ENCODE peak calls at places on chromosomes 13 and 19, in four cellular contexts. One of them, this sample, is unnamed.
A peak's percentile ranks its signal among the peaks of the same experiment; 100 is the strongest.

GRCh38 chr19:3234800-3235199 is 10.3 kb downstream of the CELF5 start:
- DNase-seq in K562: peak; percentile 62
- DNase-seq in GM12878: no peak
- DNase-seq in HepG2: no peak
- DNase-seq in this sample: peak; percentile 60

GRCh38 chr13:45411631-45412030 is 6.5 kb downstream of the SLC25A30 start:
- DNase-seq in K562: no peak
- DNase-seq in GM12878: no peak
- DNase-seq in HepG2: no peak
- DNase-seq in this sample: no peak

GRCh38 chr13:37360556-37360955 is 238.0 kb downstream of the POSTN start:
- DNase-seq in K562: no peak
- DNase-seq in GM12878: no peak
- DNase-seq in HepG2: no peak
- DNase-seq in this sample: no peak

GRCh38 chr19:52094526-52094925 is 1.0 kb downstream of the ZNF841 start:
- DNase-seq in K562: no peak
- DNase-seq in GM12878: no peak
- DNase-seq in HepG2: no peak
- DNase-seq in this sample: no peak

GRCh38 chr19:1369214-1369805 is 14.4 kb upstream of the NDUFS7 start:
- DNase-seq in K562: no peak
- DNase-seq in GM12878: no peak
- DNase-seq in HepG2: no peak
- DNase-seq in this sample: no peak

GRCh38 chr19:28488006-28488405 is 724.9 kb downstream of the UQCRFS1 start:
- DNase-seq in K562: no peak
- DNase-seq in GM12878: no peak
- DNase-seq in HepG2: no peak
- DNase-seq in this sample: no peak

GRCh38 chr13:68125087-68125480 is 894.9 kb upstream of the PCDH9 start:
- DNase-seq in K562: no peak
- DNase-seq in GM12878: no peak
- DNase-seq in HepG2: no peak
- DNase-seq in this sample: no peak

GRCh38 chr13:61084983-61085382 is 330.7 kb downstream of the PCDH20 start:
- DNase-seq in K562: no peak
- DNase-seq in GM12878: no peak
- DNase-seq in HepG2: no peak
- DNase-seq in this sample: no peak

GRCh38 chr19:43362179-43362578 is 8.7 kb downstream of the CD177 start:
- DNase-seq in K562: no peak
- DNase-seq in GM12878: no peak
- DNase-seq in HepG2: no peak
- DNase-seq in this sample: no peak

GRCh38 chr13:32105653-32106313 is 74.2 kb downstream of the FRY start:
- DNase-seq in K562: no peak
- DNase-seq in GM12878: no peak
- DNase-seq in HepG2: no peak
- DNase-seq in this sample: no peak

GRCh38 chr13:35621989-35622388 is 145.5 kb upstream of the MAB21L1 start:
- DNase-seq in K562: no peak
- DNase-seq in GM12878: no peak
- DNase-seq in HepG2: no peak
- DNase-seq in this sample: no peak

GRCh38 chr19:8515317-8515716 is 1.4 kb upstream of the ZNF414 start:
- DNase-seq in K562: no peak
- DNase-seq in GM12878: no peak
- DNase-seq in HepG2: no peak
- DNase-seq in this sample: no peak

GRCh38 chr13:108816381-108816780 is 187.0 kb downstream of the MYO16 start:
- DNase-seq in K562: peak; percentile 19
- DNase-seq in GM12878: no peak
- DNase-seq in HepG2: no peak
- DNase-seq in this sample: no peak

GRCh38 chr19:56740478-56740877 is 68.9 kb upstream of the ZNF835 start:
- DNase-seq in K562: no peak
- DNase-seq in GM12878: no peak
- DNase-seq in HepG2: no peak
- DNase-seq in this sample: no peak

GRCh38 chr13:77800219-77800618 is 102.7 kb downstream of the SLAIN1 start:
- DNase-seq in K562: no peak
- DNase-seq in GM12878: no peak
- DNase-seq in HepG2: no peak
- DNase-seq in this sample: no peak

GRCh38 chr19:2428027-2428690 is 773 bp upstream of the TIMM13 start:
- DNase-seq in K562: no peak
- DNase-seq in GM12878: no peak
- DNase-seq in HepG2: no peak
- DNase-seq in this sample: no peak

GRCh38 chr13:42685762-42686560 is 95.4 kb upstream of the FAM216B start:
- DNase-seq in K562: no peak
- DNase-seq in GM12878: no peak
- DNase-seq in HepG2: no peak
- DNase-seq in this sample: no peak

GRCh38 chr13:113846639-113847318 is 17.1 kb downstream of the GAS6 start:
- DNase-seq in K562: no peak
- DNase-seq in GM12878: no peak
- DNase-seq in HepG2: no peak
- DNase-seq in this sample: no peak

GRCh38 chr13:49063526-49063925 is 87.8 kb downstream of the FNDC3A start:
- DNase-seq in K562: no peak
- DNase-seq in GM12878: no peak
- DNase-seq in HepG2: no peak
- DNase-seq in this sample: no peak

GRCh38 chr13:80132741-80133601 is 208.0 kb downstream of the SPRY2 start:
- DNase-seq in K562: no peak
- DNase-seq in GM12878: no peak
- DNase-seq in HepG2: peak; percentile 0
- DNase-seq in this sample: peak; percentile 89

GRCh38 chr13:40102854-40103253 is 447.4 kb downstream of the COG6 start:
- DNase-seq in K562: no peak
- DNase-seq in GM12878: no peak
- DNase-seq in HepG2: peak; percentile 32
- DNase-seq in this sample: no peak

GRCh38 chr13:41960195-41960699 is 662 bp downstream of the VWA8 start:
- DNase-seq in K562: no peak
- DNase-seq in GM12878: no peak
- DNase-seq in HepG2: peak; percentile 46
- DNase-seq in this sample: peak; percentile 41

GRCh38 chr13:97798836-97799235 is 154.6 kb upstream of the IPO5 start:
- DNase-seq in K562: no peak
- DNase-seq in GM12878: no peak
- DNase-seq in HepG2: no peak
- DNase-seq in this sample: no peak

GRCh38 chr13:97798171-97798821 is 155.2 kb upstream of the IPO5 start:
- DNase-seq in K562: no peak
- DNase-seq in GM12878: no peak
- DNase-seq in HepG2: no peak
- DNase-seq in this sample: no peak

GRCh38 chr13:97802213-97802612 is 151.3 kb upstream of the IPO5 start:
- DNase-seq in K562: no peak
- DNase-seq in GM12878: no peak
- DNase-seq in HepG2: no peak
- DNase-seq in this sample: no peak

DNA sequence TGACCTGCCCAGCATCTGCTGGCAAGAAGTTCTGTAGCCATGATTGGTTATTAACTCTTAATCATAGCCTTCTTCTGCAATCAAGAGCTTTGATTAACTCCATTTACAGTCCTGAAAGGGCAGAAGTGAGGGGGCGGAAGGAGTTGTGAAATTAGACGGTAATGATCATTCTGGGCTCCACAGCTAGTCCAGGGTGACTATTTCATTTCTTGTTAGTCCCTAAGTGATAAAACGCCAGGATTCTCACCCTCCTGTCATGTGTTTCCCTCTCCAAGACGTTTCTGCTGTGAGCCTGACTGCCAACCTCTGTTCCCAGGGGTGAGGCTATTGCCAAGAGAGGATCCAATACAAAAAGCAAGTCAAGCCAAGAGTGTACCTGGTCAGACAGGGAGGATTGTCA is 155.9 kb upstream of the IPO5 start:
- DNase-seq in K562: no peak
- DNase-seq in GM12878: no peak
- DNase-seq in HepG2: no peak
- DNase-seq in this sample: no peak
- TF ChIP-seq SP1 in K562: no peak
- TF ChIP-seq SP1 in GM12878: no peak
- TF ChIP-seq SP1 in HepG2: no peak
- TF ChIP-seq SP1 in this sample: no peak

GRCh38 chr19:29845576-29846176 is 33.9 kb downstream of the CCNE1 start:
- DNase-seq in K562: peak; percentile 33
- DNase-seq in GM12878: no peak
- DNase-seq in HepG2: no peak
- DNase-seq in this sample: peak; percentile 51
- TF ChIP-seq FOXM1 in K562: no peak
- TF ChIP-seq FOXM1 in GM12878: no peak
- TF ChIP-seq FOXM1 in HepG2: no peak
- TF ChIP-seq FOXM1 in this sample: no peak

GRCh38 chr19:41935781-41936415 is 7.6 kb upstream of the ERFL start:
- DNase-seq in K562: no peak
- DNase-seq in GM12878: no peak
- DNase-seq in HepG2: no peak
- DNase-seq in this sample: no peak
- TF ChIP-seq SP1 in K562: no peak
- TF ChIP-seq SP1 in GM12878: no peak
- TF ChIP-seq SP1 in HepG2: no peak
- TF ChIP-seq SP1 in this sample: no peak

DNA sequence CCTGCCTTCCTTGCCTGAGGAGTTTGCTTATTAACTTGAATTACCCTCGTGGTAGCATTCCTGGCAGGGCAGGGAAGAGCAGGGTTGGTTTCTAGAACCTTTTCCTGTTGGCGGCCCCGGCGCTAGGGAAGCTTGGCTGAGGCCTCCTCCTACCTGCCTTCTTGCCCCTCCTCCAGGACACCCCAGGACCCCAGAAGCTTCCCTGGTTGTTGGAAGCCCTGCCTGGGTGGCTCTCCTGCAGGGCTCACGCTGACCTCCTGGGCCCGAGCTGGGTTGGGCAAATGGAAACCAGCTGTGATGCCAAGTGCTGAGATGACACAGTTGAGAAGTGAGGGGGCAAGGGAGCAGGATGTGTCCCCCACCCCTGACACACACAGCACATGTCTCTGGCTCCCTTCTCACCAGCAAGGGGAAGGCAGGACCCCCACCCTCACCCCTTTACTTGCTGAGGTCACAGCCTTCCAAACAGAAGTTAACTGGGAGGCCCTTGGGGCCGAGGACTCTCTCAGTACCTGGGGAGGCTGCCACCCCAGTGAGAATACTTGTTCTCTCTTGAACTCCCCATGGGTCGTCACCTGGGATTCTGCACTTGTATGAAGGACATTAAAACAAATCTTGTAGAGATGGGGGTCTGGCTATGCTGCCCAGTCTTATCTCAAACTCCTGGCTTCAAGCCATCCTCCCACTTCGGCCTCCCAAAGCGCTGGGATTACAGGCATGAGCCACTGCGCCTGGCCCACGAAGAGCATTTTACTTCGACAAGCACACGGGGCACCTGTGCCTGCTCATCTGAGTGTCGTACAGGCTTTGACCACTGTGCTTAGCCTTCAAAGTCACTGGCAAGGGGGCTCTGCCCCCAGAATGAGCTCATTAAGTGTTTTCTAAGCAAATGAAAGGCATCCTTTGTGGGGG is 10.5 kb downstream of the CEBPA start:
- DNase-seq in K562: no peak
- DNase-seq in GM12878: no peak
- DNase-seq in HepG2: no peak
- DNase-seq in this sample: no peak
- TF ChIP-seq FOXM1 in K562: no peak
- TF ChIP-seq FOXM1 in GM12878: no peak
- TF ChIP-seq FOXM1 in HepG2: no peak
- TF ChIP-seq FOXM1 in this sample: no peak

DNA sequence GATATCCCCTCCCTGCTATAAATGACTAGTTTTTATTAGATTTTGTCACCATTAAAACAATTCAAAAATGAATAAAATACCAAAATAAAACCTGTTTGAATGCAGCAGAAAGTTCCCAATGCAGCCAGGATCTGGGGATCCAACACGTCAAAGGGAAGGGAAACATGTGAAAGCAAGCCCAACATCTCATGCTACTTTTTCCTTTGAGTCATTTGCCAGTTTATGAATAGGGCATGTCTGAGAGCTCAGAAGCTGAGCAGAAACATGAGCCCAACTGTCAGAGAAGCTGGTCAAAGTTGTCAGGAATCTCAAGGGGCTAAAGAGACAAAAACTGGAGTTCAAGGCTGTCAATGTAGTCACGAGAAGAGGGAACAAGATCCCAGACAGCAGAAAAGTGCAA is 526.4 kb downstream of the KLF5 start:
- DNase-seq in K562: no peak
- DNase-seq in GM12878: no peak
- DNase-seq in HepG2: no peak
- DNase-seq in this sample: no peak
- TF ChIP-seq SP1 in K562: no peak
- TF ChIP-seq SP1 in GM12878: no peak
- TF ChIP-seq SP1 in HepG2: no peak
- TF ChIP-seq SP1 in this sample: no peak

DNA sequence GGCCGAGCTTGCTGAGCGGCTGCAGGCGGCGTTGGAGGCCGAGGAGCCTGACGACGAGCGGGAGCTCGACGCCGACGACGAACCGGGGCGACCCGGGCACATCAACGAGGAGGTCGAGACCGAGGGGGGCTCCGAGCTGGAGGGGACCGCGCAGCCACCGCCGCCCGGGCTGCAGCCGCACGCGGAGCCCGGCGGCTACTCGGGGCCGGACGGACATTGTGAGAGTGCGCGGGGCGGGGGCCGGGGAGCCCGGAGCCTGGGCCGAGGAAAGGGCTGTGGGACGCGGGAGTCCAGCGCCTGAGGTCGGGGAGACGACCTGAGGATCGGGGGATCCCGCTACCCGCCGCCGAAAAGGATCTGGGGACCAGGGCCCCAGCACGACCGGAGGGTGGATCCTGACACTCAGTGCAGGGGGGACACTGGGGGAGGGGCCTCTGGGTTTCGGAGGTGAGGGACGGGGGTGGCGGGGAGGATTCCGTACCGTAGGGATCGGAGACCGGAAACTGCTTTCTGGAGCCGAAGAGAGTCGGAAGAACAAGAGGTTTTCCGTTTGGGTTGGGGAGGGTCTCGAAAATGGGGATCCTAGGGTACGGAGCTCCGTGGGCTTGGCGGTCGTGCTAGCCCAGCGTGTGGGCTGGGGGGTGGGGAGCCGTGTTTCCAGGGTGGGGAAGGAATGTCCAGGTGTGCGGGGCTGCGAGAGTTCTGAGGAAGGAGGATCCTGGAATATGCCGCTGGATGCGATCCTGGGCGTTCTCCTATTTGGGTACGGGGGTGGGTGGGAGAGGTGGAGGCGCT is 606 bp downstream of the HNRNPUL1 start:
- DNase-seq in K562: peak; percentile 72
- DNase-seq in GM12878: no peak
- DNase-seq in HepG2: peak; percentile 46
- DNase-seq in this sample: peak; percentile 17
- TF ChIP-seq FOXM1 in K562: no peak
- TF ChIP-seq FOXM1 in GM12878: no peak
- TF ChIP-seq FOXM1 in HepG2: no peak
- TF ChIP-seq FOXM1 in this sample: no peak

This sample was measured in HEK293T.